ENCODE peak calls at places on chromosomes 1 and 21, in eight cellular contexts. C, R, U, B, Q, L, K and V are unnamed samples.

GRCh38 chr1:145784409-145784808 is 39.5 kb downstream of the RNF115 start:
- DNase-seq in R (no peak), B (peak), C (no peak), Q (no peak), U (no peak), K (no peak), L (no peak), V (no peak)

GRCh38 chr1:20597650-20598049 is 8.8 kb downstream of the CDA start:
- DNase-seq in U (no peak), L (no peak), Q (no peak), C (no peak), K (no peak), R (no peak), B (no peak), V (no peak)

GRCh38 chr1:72936942-72937341 is 654.6 kb upstream of the NEGR1 start:
- DNase-seq in K (no peak), Q (no peak), B (no peak), C (no peak), L (no peak), R (no peak), U (no peak), V (no peak)

GRCh38 chr1:3105167-3105863 is 36.3 kb downstream of the PRDM16 start:
- DNase-seq in C (peak), R (no peak), K (no peak), B (no peak), Q (no peak), L (no peak), U (no peak), V (no peak)

GRCh38 chr1:35345439-35345981 is 77.0 kb downstream of the ZMYM4 start:
- DNase-seq in B (peak), U (no peak), Q (no peak), C (no peak), R (no peak), K (peak), L (peak), V (no peak)

GRCh38 chr1:27509127-27510080 is 19.4 kb upstream of the WASF2 start:
- DNase-seq in B (peak), C (no peak), U (no peak), Q (no peak), R (no peak), K (no peak), L (no peak), V (peak)

GRCh38 chr1:199020046-199020445 is 381.2 kb downstream of the PTPRC start:
- DNase-seq in K (no peak), L (no peak), C (no peak), B (no peak), R (no peak), Q (no peak), U (no peak), V (no peak)

GRCh38 chr1:21937034-21937371 is at the start of gene HSPG2:
- DNase-seq in C (no peak), K (no peak), U (no peak), Q (no peak), B (no peak), R (no peak), L (no peak), V (no peak)

GRCh38 chr1:223079498-223079897 is 63.5 kb downstream of the TLR5 start:
- DNase-seq in R (no peak), B (no peak), Q (no peak), L (no peak), U (no peak), K (no peak), C (no peak), V (no peak)

GRCh38 chr1:84299536-84300260 is 1.8 kb upstream of the SAMD13 start:
- DNase-seq in C (peak), B (no peak), L (peak), U (no peak), Q (no peak), K (peak), R (no peak), V (no peak)

GRCh38 chr1:149848340-149848771 is 51.0 kb upstream of the BOLA1 start:
- DNase-seq in B (peak), K (no peak), Q (no peak), U (no peak), C (no peak), R (peak), L (no peak), V (no peak)

GRCh38 chr1:32701421-32701911 is 1.1 kb downstream of the SYNC start:
- DNase-seq in B (no peak), L (no peak), Q (no peak), K (no peak), C (no peak), U (no peak), R (no peak), V (peak)

GRCh38 chr1:34929497-34929852 is at the start of gene DLGAP3:
- DNase-seq in K (no peak), C (no peak), B (no peak), U (no peak), Q (no peak), R (no peak), L (no peak), V (no peak)

GRCh38 chr1:153357076-153357852 is 390 bp upstream of the S100A9 start:
- DNase-seq in L (no peak), U (no peak), R (peak), Q (no peak), B (peak), K (no peak), C (no peak), V (peak)

GRCh38 chr1:184559117-184559713 is 172.4 kb downstream of the C1orf21 start:
- DNase-seq in R (no peak), K (no peak), L (no peak), B (no peak), U (no peak), C (no peak), Q (no peak), V (no peak)

GRCh38 chr1:115440733-115441132 is 102.7 kb upstream of the NGF start:
- DNase-seq in U (no peak), C (no peak), K (no peak), Q (no peak), R (no peak), B (no peak), L (no peak), V (no peak)

GRCh38 chr21:38712076-38712475 is 93.7 kb upstream of the ETS2 start:
- DNase-seq in Q (peak), B (peak), U (no peak), K (peak), L (peak), R (peak), C (no peak), V (no peak)

GRCh38 chr1:43554444-43554992 is 23.8 kb downstream of the PTPRF start:
- DNase-seq in C (no peak), L (peak), K (peak), R (no peak), U (no peak), Q (peak), B (peak), V (no peak)